ENCODE peak calls at places on chromosomes 3 and 15, in nine cellular contexts. One of them, this sample, is unnamed.

GRCh38 chr15:90697180-90697579 is 20.0 kb upstream of the BLM start:
- DNase-seq in heart left ventricle: no peak
- DNase-seq in A549: no peak
- DNase-seq in foreskin fibroblast: no peak
- DNase-seq in body of pancreas: no peak
- DNase-seq in endothelial cell of umbilical vein: no peak
- DNase-seq in type B pancreatic cell: no peak
- DNase-seq in fibroblast of mammary gland: no peak
- DNase-seq in activated B cell treated with CpG ODN at 0.5 μM for 24 hours: no peak
- DNase-seq in this sample: no peak

GRCh38 chr15:71542836-71543235 is 267.5 kb upstream of the NR2E3 start:
- DNase-seq in heart left ventricle: no peak
- DNase-seq in A549: no peak
- DNase-seq in foreskin fibroblast: no peak
- DNase-seq in body of pancreas: no peak
- DNase-seq in endothelial cell of umbilical vein: no peak
- DNase-seq in type B pancreatic cell: no peak
- DNase-seq in fibroblast of mammary gland: peak
- DNase-seq in activated B cell treated with CpG ODN at 0.5 μM for 24 hours: no peak
- DNase-seq in this sample: no peak

GRCh38 chr15:40762919-40763800 is 708 bp upstream of the GCHFR start:
- DNase-seq in heart left ventricle: peak
- DNase-seq in A549: peak
- DNase-seq in foreskin fibroblast: no peak
- DNase-seq in body of pancreas: peak
- DNase-seq in endothelial cell of umbilical vein: peak
- DNase-seq in type B pancreatic cell: no peak
- DNase-seq in fibroblast of mammary gland: peak
- DNase-seq in activated B cell treated with CpG ODN at 0.5 μM for 24 hours: peak
- DNase-seq in this sample: no peak

GRCh38 chr3:197353867-197354180 is 55.4 kb upstream of the DLG1 start:
- DNase-seq in heart left ventricle: no peak
- DNase-seq in A549: no peak
- DNase-seq in foreskin fibroblast: no peak
- DNase-seq in body of pancreas: no peak
- DNase-seq in endothelial cell of umbilical vein: no peak
- DNase-seq in type B pancreatic cell: no peak
- DNase-seq in fibroblast of mammary gland: no peak
- DNase-seq in activated B cell treated with CpG ODN at 0.5 μM for 24 hours: no peak
- DNase-seq in this sample: no peak

GRCh38 chr15:82540055-82540983 is at the start of gene RPS17:
- DNase-seq in heart left ventricle: peak
- DNase-seq in A549: peak
- DNase-seq in foreskin fibroblast: peak
- DNase-seq in body of pancreas: peak
- DNase-seq in endothelial cell of umbilical vein: peak
- DNase-seq in type B pancreatic cell: peak
- DNase-seq in fibroblast of mammary gland: peak
- DNase-seq in activated B cell treated with CpG ODN at 0.5 μM for 24 hours: peak
- DNase-seq in this sample: peak

GRCh38 chr3:68571321-68571720 is 361.0 kb downstream of the TAFA4 start:
- DNase-seq in heart left ventricle: no peak
- DNase-seq in A549: no peak
- DNase-seq in foreskin fibroblast: no peak
- DNase-seq in body of pancreas: no peak
- DNase-seq in endothelial cell of umbilical vein: no peak
- DNase-seq in type B pancreatic cell: no peak
- DNase-seq in fibroblast of mammary gland: no peak
- DNase-seq in activated B cell treated with CpG ODN at 0.5 μM for 24 hours: no peak
- DNase-seq in this sample: no peak

GRCh38 chr3:17645074-17645698 is 97.2 kb downstream of the TBC1D5 start:
- DNase-seq in heart left ventricle: no peak
- DNase-seq in A549: peak
- DNase-seq in foreskin fibroblast: peak
- DNase-seq in body of pancreas: peak
- DNase-seq in endothelial cell of umbilical vein: peak
- DNase-seq in type B pancreatic cell: no peak
- DNase-seq in fibroblast of mammary gland: peak
- DNase-seq in activated B cell treated with CpG ODN at 0.5 μM for 24 hours: no peak
- DNase-seq in this sample: peak

GRCh38 chr15:54131410-54131809 is 153.2 kb downstream of the UNC13C start:
- DNase-seq in heart left ventricle: no peak
- DNase-seq in A549: no peak
- DNase-seq in foreskin fibroblast: no peak
- DNase-seq in body of pancreas: no peak
- DNase-seq in endothelial cell of umbilical vein: no peak
- DNase-seq in type B pancreatic cell: no peak
- DNase-seq in fibroblast of mammary gland: peak
- DNase-seq in activated B cell treated with CpG ODN at 0.5 μM for 24 hours: no peak
- DNase-seq in this sample: no peak

GRCh38 chr15:91852741-91853500 is 587 bp upstream of the SLCO3A1 start:
- DNase-seq in heart left ventricle: peak
- DNase-seq in A549: peak
- DNase-seq in foreskin fibroblast: peak
- DNase-seq in body of pancreas: peak
- DNase-seq in endothelial cell of umbilical vein: peak
- DNase-seq in type B pancreatic cell: peak
- DNase-seq in fibroblast of mammary gland: peak
- DNase-seq in activated B cell treated with CpG ODN at 0.5 μM for 24 hours: peak
- DNase-seq in this sample: peak

GRCh38 chr3:171314341-171314740 is 145.9 kb downstream of the TNIK start:
- DNase-seq in heart left ventricle: no peak
- DNase-seq in A549: no peak
- DNase-seq in foreskin fibroblast: no peak
- DNase-seq in body of pancreas: no peak
- DNase-seq in endothelial cell of umbilical vein: no peak
- DNase-seq in type B pancreatic cell: no peak
- DNase-seq in fibroblast of mammary gland: no peak
- DNase-seq in activated B cell treated with CpG ODN at 0.5 μM for 24 hours: no peak
- DNase-seq in this sample: no peak

GRCh38 chr15:67843571-67844387 is 3.9 kb upstream of the RNU6-1 start:
- DNase-seq in heart left ventricle: no peak
- DNase-seq in A549: no peak
- DNase-seq in foreskin fibroblast: no peak
- DNase-seq in body of pancreas: no peak
- DNase-seq in endothelial cell of umbilical vein: peak
- DNase-seq in type B pancreatic cell: no peak
- DNase-seq in fibroblast of mammary gland: no peak
- DNase-seq in activated B cell treated with CpG ODN at 0.5 μM for 24 hours: no peak
- DNase-seq in this sample: no peak

GRCh38 chr3:135516143-135516542 is 449.4 kb upstream of the PPP2R3A start:
- DNase-seq in heart left ventricle: no peak
- DNase-seq in A549: peak
- DNase-seq in foreskin fibroblast: peak
- DNase-seq in body of pancreas: no peak
- DNase-seq in endothelial cell of umbilical vein: no peak
- DNase-seq in type B pancreatic cell: no peak
- DNase-seq in fibroblast of mammary gland: peak
- DNase-seq in activated B cell treated with CpG ODN at 0.5 μM for 24 hours: no peak
- DNase-seq in this sample: no peak
- TF ChIP-seq CTCF in heart left ventricle: no peak
- TF ChIP-seq CTCF in A549: no peak
- TF ChIP-seq CTCF in foreskin fibroblast: peak
- TF ChIP-seq CTCF in body of pancreas: no peak
- TF ChIP-seq CTCF in endothelial cell of umbilical vein: no peak
- TF ChIP-seq CTCF in type B pancreatic cell: peak
- TF ChIP-seq CTCF in fibroblast of mammary gland: peak
- TF ChIP-seq CTCF in activated B cell treated with CpG ODN at 0.5 μM for 24 hours: no peak
- TF ChIP-seq CTCF in this sample: no peak

DNA sequence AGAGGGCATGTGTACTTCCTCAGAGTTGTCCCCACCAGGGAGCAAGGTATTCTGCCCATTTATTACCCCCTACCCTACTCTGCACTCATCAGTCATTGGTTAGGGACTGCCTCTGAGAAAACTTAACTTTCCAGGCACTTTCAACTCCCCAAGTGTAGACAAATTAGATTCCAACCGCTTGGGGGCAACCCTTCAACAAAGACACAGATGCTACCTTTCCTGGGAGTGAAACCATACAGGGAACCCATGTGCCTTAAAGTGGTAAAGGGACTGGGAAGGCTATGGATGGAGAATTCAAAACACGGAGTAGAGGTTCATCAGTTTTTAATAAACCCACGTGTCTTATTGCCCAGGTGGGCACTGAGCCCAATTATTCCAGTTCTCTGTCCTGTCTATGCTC is 19.4 kb upstream of the UBE2E2 start:
- DNase-seq in heart left ventricle: no peak
- DNase-seq in A549: peak
- DNase-seq in foreskin fibroblast: peak
- DNase-seq in body of pancreas: peak
- DNase-seq in endothelial cell of umbilical vein: peak
- DNase-seq in type B pancreatic cell: no peak
- DNase-seq in fibroblast of mammary gland: peak
- DNase-seq in activated B cell treated with CpG ODN at 0.5 μM for 24 hours: no peak
- DNase-seq in this sample: peak
- TF ChIP-seq CTCF in heart left ventricle: peak
- TF ChIP-seq CTCF in A549: peak
- TF ChIP-seq CTCF in foreskin fibroblast: peak
- TF ChIP-seq CTCF in body of pancreas: peak
- TF ChIP-seq CTCF in endothelial cell of umbilical vein: peak
- TF ChIP-seq CTCF in type B pancreatic cell: peak
- TF ChIP-seq CTCF in fibroblast of mammary gland: peak
- TF ChIP-seq CTCF in activated B cell treated with CpG ODN at 0.5 μM for 24 hours: no peak
- TF ChIP-seq CTCF in this sample: peak

GRCh38 chr15:31034152-31034551 is 42.7 kb upstream of the MTMR10 start:
- DNase-seq in heart left ventricle: no peak
- DNase-seq in A549: no peak
- DNase-seq in foreskin fibroblast: no peak
- DNase-seq in body of pancreas: no peak
- DNase-seq in endothelial cell of umbilical vein: no peak
- DNase-seq in type B pancreatic cell: no peak
- DNase-seq in fibroblast of mammary gland: peak
- DNase-seq in activated B cell treated with CpG ODN at 0.5 μM for 24 hours: no peak
- DNase-seq in this sample: no peak
- TF ChIP-seq CTCF in heart left ventricle: no peak
- TF ChIP-seq CTCF in A549: no peak
- TF ChIP-seq CTCF in foreskin fibroblast: no peak
- TF ChIP-seq CTCF in body of pancreas: no peak
- TF ChIP-seq CTCF in endothelial cell of umbilical vein: no peak
- TF ChIP-seq CTCF in type B pancreatic cell: no peak
- TF ChIP-seq CTCF in fibroblast of mammary gland: no peak
- TF ChIP-seq CTCF in activated B cell treated with CpG ODN at 0.5 μM for 24 hours: no peak
- TF ChIP-seq CTCF in this sample: no peak

DNA sequence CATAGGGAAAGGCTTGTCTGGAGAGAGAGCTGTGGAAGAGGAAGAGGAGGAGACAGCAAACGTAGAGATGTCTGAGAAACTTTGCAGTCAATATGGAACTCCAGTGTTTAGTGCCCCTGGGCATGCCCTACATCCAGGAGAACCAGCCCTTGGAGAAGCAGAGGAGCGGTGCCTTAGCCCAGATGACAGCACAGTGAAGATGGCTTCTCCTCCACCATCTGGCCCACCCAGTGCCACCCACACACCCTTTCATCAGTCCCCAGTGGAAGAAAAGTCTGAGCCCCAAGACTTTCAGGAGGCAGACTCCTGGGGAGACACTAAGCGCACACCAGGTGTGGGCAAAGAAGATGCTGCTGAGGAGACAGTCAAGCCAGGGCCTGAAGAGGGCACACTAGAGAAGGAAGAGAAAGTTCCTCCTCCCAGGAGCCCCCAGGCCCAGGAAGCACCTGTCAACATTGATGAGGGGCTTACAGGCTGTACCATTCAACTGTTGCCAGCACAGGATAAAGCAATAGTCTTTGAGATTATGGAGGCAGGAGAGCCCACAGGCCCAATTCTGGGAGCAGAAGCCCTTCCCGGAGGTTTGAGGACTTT is 6.9 kb downstream of the MAP1A start:
- DNase-seq in heart left ventricle: no peak
- DNase-seq in A549: no peak
- DNase-seq in foreskin fibroblast: no peak
- DNase-seq in body of pancreas: no peak
- DNase-seq in endothelial cell of umbilical vein: no peak
- DNase-seq in type B pancreatic cell: no peak
- DNase-seq in fibroblast of mammary gland: no peak
- DNase-seq in activated B cell treated with CpG ODN at 0.5 μM for 24 hours: no peak
- DNase-seq in this sample: no peak
- TF ChIP-seq CTCF in heart left ventricle: no peak
- TF ChIP-seq CTCF in A549: no peak
- TF ChIP-seq CTCF in foreskin fibroblast: no peak
- TF ChIP-seq CTCF in body of pancreas: no peak
- TF ChIP-seq CTCF in endothelial cell of umbilical vein: no peak
- TF ChIP-seq CTCF in type B pancreatic cell: no peak
- TF ChIP-seq CTCF in fibroblast of mammary gland: no peak
- TF ChIP-seq CTCF in activated B cell treated with CpG ODN at 0.5 μM for 24 hours: no peak
- TF ChIP-seq CTCF in this sample: no peak

DNA sequence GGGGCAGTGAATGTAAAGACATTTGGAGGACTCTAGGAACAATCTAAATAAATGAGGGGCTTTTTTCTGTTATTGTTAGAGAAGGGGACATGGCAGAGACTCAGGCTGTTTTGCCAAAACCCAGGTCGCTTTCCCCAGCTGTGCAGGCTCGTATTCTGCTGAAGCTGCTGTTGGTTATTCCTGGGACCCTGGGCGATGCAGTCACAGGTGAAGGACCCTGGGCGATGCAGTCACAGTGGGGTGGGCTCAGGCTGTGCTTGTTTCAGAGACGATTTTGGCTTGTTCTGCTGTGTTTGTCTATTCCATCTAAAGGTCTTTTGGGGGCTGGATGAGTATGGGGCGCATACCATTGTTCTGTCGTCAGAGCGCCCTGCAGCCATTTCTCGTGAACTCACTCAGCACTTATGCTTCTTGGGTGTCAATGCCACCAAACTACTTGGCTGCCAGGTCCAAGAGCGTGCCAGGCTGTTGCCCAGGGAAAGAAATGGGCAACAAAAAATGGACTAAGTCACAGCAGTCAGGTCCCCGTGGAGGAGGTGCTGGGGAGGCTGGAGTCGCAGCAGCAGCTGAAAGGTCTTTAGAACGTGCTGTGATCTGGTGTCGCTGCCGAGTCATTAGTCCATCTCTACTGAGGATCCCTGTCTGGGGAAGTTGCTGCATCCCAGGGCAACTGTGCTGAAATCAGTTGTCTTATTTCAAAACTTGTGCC is 151.4 kb downstream of the CHDH start:
- DNase-seq in heart left ventricle: no peak
- DNase-seq in A549: no peak
- DNase-seq in foreskin fibroblast: no peak
- DNase-seq in body of pancreas: no peak
- DNase-seq in endothelial cell of umbilical vein: no peak
- DNase-seq in type B pancreatic cell: no peak
- DNase-seq in fibroblast of mammary gland: no peak
- DNase-seq in activated B cell treated with CpG ODN at 0.5 μM for 24 hours: no peak
- DNase-seq in this sample: no peak
- TF ChIP-seq CTCF in heart left ventricle: no peak
- TF ChIP-seq CTCF in A549: no peak
- TF ChIP-seq CTCF in foreskin fibroblast: no peak
- TF ChIP-seq CTCF in body of pancreas: no peak
- TF ChIP-seq CTCF in endothelial cell of umbilical vein: no peak
- TF ChIP-seq CTCF in type B pancreatic cell: no peak
- TF ChIP-seq CTCF in fibroblast of mammary gland: no peak
- TF ChIP-seq CTCF in activated B cell treated with CpG ODN at 0.5 μM for 24 hours: no peak
- TF ChIP-seq CTCF in this sample: no peak

This sample was measured in neural crest cell.